ENCODE peak calls at places on chromosomes 4 and X, in eight cellular contexts. L, T, M, H, J, K, E and U are unnamed samples. For H3K4me1, the result is how much of the 10 kb centered on the place peaks cover.

GRCh38 chr4:74284074-74284473 is 24.2 kb upstream of the EPGN start:
- DNase-seq in L (no peak), T (no peak), M (peak), H (no peak), J (peak), K (no peak), E (no peak), U (peak)

GRCh38 chr4:131609039-131609438 is 1540.1 kb upstream of the PCDH10 start:
- DNase-seq in L (no peak), T (no peak), M (no peak), H (no peak), J (no peak), K (no peak), E (no peak), U (no peak)

GRCh38 chr4:24181005-24181404 is 291.2 kb upstream of the PPARGC1A start:
- DNase-seq in L (no peak), T (no peak), M (no peak), H (no peak), J (no peak), K (no peak), E (no peak), U (no peak)

GRCh38 chr4:152956650-152957436 is 20.7 kb downstream of the FHDC1 start:
- DNase-seq in L (no peak), T (no peak), M (no peak), H (no peak), J (no peak), K (no peak), E (peak), U (no peak)

GRCh38 chr4:113384600-113384999 is 335.1 kb downstream of the ANK2 start:
- DNase-seq in L (no peak), T (no peak), M (peak), H (no peak), J (peak), K (no peak), E (no peak), U (peak)

GRCh38 chrX:154313147-154313546 is 17.6 kb downstream of the TKTL1 start:
- DNase-seq in L (no peak), T (no peak), M (no peak), H (no peak), J (no peak), K (no peak), E (no peak), U (no peak)

GRCh38 chrX:132333351-132333750 is 114.1 kb upstream of the RAP2C start:
- DNase-seq in L (no peak), T (no peak), M (no peak), H (no peak), J (no peak), K (no peak), E (no peak), U (no peak)

GRCh38 chrX:107442914-107443527 is 6.4 kb upstream of the FRMPD3 start:
- DNase-seq in L (no peak), T (no peak), M (peak), H (no peak), J (no peak), K (no peak), E (peak), U (no peak)

GRCh38 chr4:121411151-121411744 is 30.4 kb upstream of the QRFPR start:
- DNase-seq in L (no peak), T (no peak), M (no peak), H (no peak), J (no peak), K (no peak), E (no peak), U (no peak)

GRCh38 chrX:12548746-12549145 is 242.5 kb upstream of the PRPS2 start:
- DNase-seq in L (peak), T (peak), M (peak), H (peak), J (no peak), K (no peak), E (peak), U (peak)

GRCh38 chrX:43552166-43552565 is 103.9 kb upstream of the MAOA start:
- DNase-seq in L (no peak), T (no peak), M (peak), H (no peak), J (no peak), K (no peak), E (peak), U (no peak)

GRCh38 chrX:81857192-81857591 is 655.3 kb downstream of the SH3BGRL start:
- DNase-seq in L (no peak), T (no peak), M (no peak), H (no peak), J (no peak), K (no peak), E (no peak), U (no peak)

GRCh38 chr4:128831526-128832252 is 22.2 kb downstream of the JADE1 start:
- DNase-seq in L (no peak), T (peak), M (no peak), H (peak), J (no peak), K (peak), E (peak), U (no peak)

GRCh38 chr4:104860227-104861123 is 286.2 kb upstream of the TET2 start:
- DNase-seq in L (peak), T (peak), M (peak), H (peak), J (peak), K (peak), E (peak), U (peak)

GRCh38 chr4:150482581-150482980 is 99.4 kb upstream of the MAB21L2 start:
- DNase-seq in L (no peak), T (no peak), M (no peak), H (no peak), J (no peak), K (no peak), E (no peak), U (no peak)

GRCh38 chrX:11781734-11782370 is 23.8 kb downstream of the MSL3 start:
- DNase-seq in L (peak), T (no peak), M (peak), H (no peak), J (no peak), K (no peak), E (no peak), U (no peak)

GRCh38 chrX:101191217-101191750 is 28.3 kb upstream of the DRP2 start:
- DNase-seq in L (no peak), T (peak), M (no peak), H (peak), J (no peak), K (peak), E (peak), U (peak)

GRCh38 chr4:77126844-77127614 is 30.0 kb upstream of the CCNG2 start:
- DNase-seq in L (peak), T (no peak), M (no peak), H (no peak), J (no peak), K (no peak), E (no peak), U (no peak)

GRCh38 chr4:170423137-170423536 is 333.4 kb upstream of the AADAT start:
- DNase-seq in L (no peak), T (no peak), M (peak), H (no peak), J (no peak), K (no peak), E (no peak), U (peak)

GRCh38 chr4:175947117-175947722 is 118.4 kb upstream of the WDR17 start:
- DNase-seq in L (peak), T (peak), M (peak), H (peak), J (peak), K (no peak), E (peak), U (peak)

GRCh38 chr4:112127736-112128322 is 17.4 kb upstream of the FAM241A start:
- DNase-seq in L (no peak), T (no peak), M (peak), H (peak), J (no peak), K (no peak), E (no peak), U (peak)

GRCh38 chr4:81804849-81805248 is 333.1 kb upstream of the RASGEF1B start:
- DNase-seq in L (no peak), T (no peak), M (no peak), H (no peak), J (no peak), K (no peak), E (no peak), U (no peak)

GRCh38 chr4:173317003-173317402 is 17.2 kb downstream of the HMGB2 start:
- DNase-seq in L (peak), T (peak), M (no peak), H (peak), J (no peak), K (peak), E (no peak), U (peak)

GRCh38 chr4:146900295-146900694 is 45.4 kb downstream of the TTC29 start:
- DNase-seq in L (no peak), T (no peak), M (no peak), H (no peak), J (no peak), K (no peak), E (no peak), U (no peak)

GRCh38 chr4:10733486-10733885 is 48.9 kb upstream of the CLNK start:
- DNase-seq in L (no peak), T (no peak), M (no peak), H (no peak), J (no peak), K (no peak), E (no peak), U (no peak)

GRCh38 chr4:10733016-10733415 is 48.4 kb upstream of the CLNK start:
- DNase-seq in L (no peak), T (no peak), M (no peak), H (no peak), J (no peak), K (no peak), E (no peak), U (no peak)

GRCh38 chr4:10736895-10737294 is 52.3 kb upstream of the CLNK start:
- DNase-seq in L (no peak), T (no peak), M (no peak), H (peak), J (no peak), K (no peak), E (no peak), U (no peak)

GRCh38 chr4:10736266-10736665 is 51.7 kb upstream of the CLNK start:
- DNase-seq in L (no peak), T (no peak), M (no peak), H (no peak), J (no peak), K (no peak), E (no peak), U (no peak)

DNA sequence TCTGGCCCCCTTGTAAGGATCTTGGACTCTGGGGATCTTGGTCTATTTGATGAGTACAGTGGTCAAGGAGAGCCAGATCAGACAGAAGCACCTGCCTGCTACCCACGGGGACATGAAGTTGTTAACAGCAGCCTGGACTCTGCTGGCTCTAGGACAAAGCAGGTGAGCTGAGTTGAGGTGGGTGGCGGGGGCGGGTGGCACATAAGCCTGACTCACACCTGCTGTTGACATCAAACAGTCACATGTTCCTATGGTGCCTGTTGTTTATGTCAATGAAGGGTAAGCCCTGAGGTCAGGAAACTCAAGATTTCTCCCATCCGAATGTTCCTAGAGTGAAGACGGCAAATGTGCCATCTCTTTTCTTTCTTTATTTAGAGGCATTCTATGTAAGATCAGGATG is 50.1 kb upstream of the CLNK start:
- DNase-seq in L (no peak), T (no peak), M (no peak), H (no peak), J (no peak), K (no peak), E (no peak), U (no peak)
- TF ChIP-seq EZH2phosphoT487 in L (no peak), T (no peak), M (no peak), H (no peak), J (no peak), K (no peak), E (no peak), U (no peak)

GRCh38 chrX:15157624-15158023 is 112.3 kb downstream of the ASB9 start:
- DNase-seq in L (no peak), T (no peak), M (no peak), H (no peak), J (no peak), K (no peak), E (no peak), U (no peak)

GRCh38 chrX:15163131-15163530 is 106.8 kb downstream of the ASB9 start:
- DNase-seq in L (no peak), T (no peak), M (no peak), H (no peak), J (no peak), K (no peak), E (no peak), U (no peak)

GRCh38 chrX:15158736-15159406 is 111.0 kb downstream of the ASB9 start:
- DNase-seq in L (no peak), T (no peak), M (peak), H (no peak), J (no peak), K (no peak), E (no peak), U (peak)

GRCh38 chrX:15160558-15160957 is 109.3 kb downstream of the ASB9 start:
- DNase-seq in L (no peak), T (no peak), M (no peak), H (no peak), J (no peak), K (no peak), E (no peak), U (no peak)

DNA sequence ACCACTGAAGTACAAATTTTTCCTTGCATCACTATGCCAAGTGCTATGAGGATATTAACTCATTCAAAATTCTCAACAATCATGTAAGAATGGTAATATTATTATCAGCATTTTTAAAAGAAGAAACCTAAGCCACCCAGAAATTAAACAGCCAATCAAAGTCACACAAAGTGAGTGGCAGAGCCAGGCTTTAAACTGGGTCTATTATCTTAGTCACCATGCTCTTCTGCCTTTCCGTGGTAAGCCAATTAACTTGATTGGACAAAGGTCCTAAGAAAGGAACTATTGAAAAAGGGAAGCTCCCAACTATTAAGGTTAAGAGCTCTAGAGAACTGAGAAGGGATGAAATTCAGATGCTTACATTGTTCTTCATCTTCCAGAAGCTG is 111.5 kb downstream of the ASB9 start:
- DNase-seq in L (no peak), T (no peak), M (no peak), H (no peak), J (no peak), K (no peak), E (no peak), U (no peak)
- H3K4me2 ChIP-seq in L (no peak), T (no peak), M (no peak), H (no peak), J (no peak), K (no peak), E (no peak), U (no peak)

GRCh38 chr4:89537281-89537680 is 229.7 kb upstream of the GPRIN3 start:
- DNase-seq in L (no peak), T (no peak), M (no peak), H (no peak), J (no peak), K (no peak), E (no peak), U (no peak)

GRCh38 chr4:89538886-89539285 is 231.3 kb upstream of the GPRIN3 start:
- DNase-seq in L (no peak), T (no peak), M (no peak), H (no peak), J (no peak), K (no peak), E (no peak), U (no peak)

GRCh38 chr4:89539797-89540711 is 232.5 kb upstream of the GPRIN3 start:
- DNase-seq in L (no peak), T (no peak), M (no peak), H (no peak), J (no peak), K (no peak), E (no peak), U (peak)

GRCh38 chr4:89539374-89539773 is 231.8 kb upstream of the GPRIN3 start:
- DNase-seq in L (no peak), T (no peak), M (peak), H (no peak), J (no peak), K (no peak), E (peak), U (peak)

GRCh38 chr4:89538171-89538570 is 230.6 kb upstream of the GPRIN3 start:
- DNase-seq in L (no peak), T (no peak), M (no peak), H (no peak), J (no peak), K (no peak), E (no peak), U (no peak)
- H3K4me1 ChIP-seq in L (under half), T (under half), M (under half), H (under half), J (under half), K (under half), E (under half), U (under half)

GRCh38 chr4:145839151-145839550 is 99.5 kb downstream of the ZNF827 start:
- DNase-seq in L (no peak), T (no peak), M (no peak), H (peak), J (no peak), K (no peak), E (no peak), U (no peak)
- TF ChIP-seq EZH2phosphoT487 in L (no peak), T (no peak), M (no peak), H (no peak), J (no peak), K (no peak), E (no peak), U (no peak)

GRCh38 chrX:151975228-151975593 is 735 bp upstream of the GABRE start:
- DNase-seq in L (no peak), T (no peak), M (no peak), H (peak), J (no peak), K (no peak), E (no peak), U (no peak)

GRCh38 chrX:151973851-151974335 is 583 bp downstream of the GABRE start:
- DNase-seq in L (no peak), T (no peak), M (no peak), H (peak), J (no peak), K (peak), E (peak), U (peak)

GRCh38 chrX:151974336-151975227 is at the start of gene GABRE:
- DNase-seq in L (no peak), T (peak), M (no peak), H (peak), J (no peak), K (peak), E (peak), U (peak)

GRCh38 chrX:151977009-151977408 is 2.5 kb upstream of the GABRE start:
- DNase-seq in L (no peak), T (no peak), M (no peak), H (no peak), J (no peak), K (no peak), E (no peak), U (peak)

GRCh38 chrX:151975736-151976275 is 1.3 kb upstream of the GABRE start:
- DNase-seq in L (no peak), T (no peak), M (no peak), H (no peak), J (no peak), K (no peak), E (no peak), U (no peak)
- H3K4me2 ChIP-seq in L (no peak), T (no peak), M (no peak), H (no peak), J (no peak), K (no peak), E (no peak), U (no peak)

DNA sequence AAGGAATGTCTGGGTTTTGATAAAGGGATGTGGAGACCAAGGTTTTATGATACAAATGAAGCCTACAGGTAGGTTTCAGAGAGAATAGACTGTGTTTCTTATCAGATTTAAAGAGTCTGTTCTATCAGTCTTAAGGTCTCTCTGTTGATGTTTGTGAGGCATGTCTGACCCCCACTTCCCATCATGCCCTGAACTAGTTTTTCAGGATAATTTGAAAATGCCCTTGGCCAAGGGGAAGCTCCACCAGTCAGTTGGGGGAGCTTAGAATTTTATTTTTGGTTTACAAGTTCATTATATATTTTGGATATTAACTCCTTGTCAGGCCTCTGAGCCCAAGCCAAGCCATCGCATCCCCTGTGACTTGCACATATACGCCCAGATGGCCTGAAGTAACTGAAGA is 18.6 kb downstream of the C4orf51 start:
- DNase-seq in L (no peak), T (no peak), M (no peak), H (no peak), J (no peak), K (no peak), E (no peak), U (no peak)
- H3K4me1 ChIP-seq in L (under half), T (under half), M (under half), H (under half), J (under half), K (under half), E (under half), U (under half)

GRCh38 chr4:184953971-184954370 is 64.3 kb upstream of the HELT start:
- DNase-seq in L (no peak), T (no peak), M (no peak), H (no peak), J (no peak), K (no peak), E (no peak), U (no peak)
- TF ChIP-seq EZH2phosphoT487 in L (no peak), T (no peak), M (no peak), H (no peak), J (no peak), K (no peak), E (no peak), U (no peak)

GRCh38 chr4:51843309-51844156 is 580 bp downstream of the DCUN1D4 start:
- DNase-seq in L (no peak), T (peak), M (peak), H (peak), J (no peak), K (peak), E (peak), U (peak)
- H3K4me2 ChIP-seq in L (peak), T (peak), M (peak), H (peak), J (peak), K (peak), E (peak), U (peak)

GRCh38 chr4:101644516-101644915 is 146.0 kb upstream of the BANK1 start:
- DNase-seq in L (no peak), T (no peak), M (no peak), H (no peak), J (no peak), K (no peak), E (no peak), U (no peak)
- H3K4me1 ChIP-seq in L (under half), T (under half), M (under half), H (under half), J (under half), K (under half), E (under half), U (under half)